ENCODE peak calls at places on chromosomes 3 and 15, in four cellular contexts. L is cardiac fibroblast; U is AG10803; N is CD4-positive, alpha-beta T cell. A is an unnamed sample.

GRCh38 chr3:69099576-69099975 is 14.8 kb downstream of the ARL6IP5 start:
- DNase-seq in L (no peak), U (no peak), N (no peak), A (no peak)

GRCh38 chr3:165339753-165340152 is 143.6 kb upstream of the SLITRK3 start:
- DNase-seq in L (peak), U (no peak), N (no peak), A (no peak)

GRCh38 chr3:101229681-101230080 is 90.7 kb downstream of the IMPG2 start:
- DNase-seq in L (peak), U (peak), N (no peak), A (no peak)

GRCh38 chr15:91126080-91126479 is 26.0 kb downstream of the SV2B start:
- DNase-seq in L (no peak), U (no peak), N (no peak), A (no peak)

GRCh38 chr3:20047940-20048339 is 7.7 kb downstream of the KAT2B start:
- DNase-seq in L (no peak), U (peak), N (no peak), A (no peak)

GRCh38 chr3:189712906-189713483 is 81.8 kb downstream of the TP63 start:
- DNase-seq in L (peak), U (peak), N (no peak), A (no peak)

GRCh38 chr15:83845230-83845629 is 191.3 kb downstream of the ADAMTSL3 start:
- DNase-seq in L (peak), U (peak), N (no peak), A (no peak)

GRCh38 chr15:31472636-31473383 is 146.2 kb downstream of the KLF13 start:
- DNase-seq in L (peak), U (peak), N (peak), A (no peak)

GRCh38 chr15:41980654-41981323 is 8.4 kb upstream of the EHD4 start:
- DNase-seq in L (no peak), U (no peak), N (no peak), A (no peak)

GRCh38 chr15:37106490-37107001 is 6.2 kb upstream of the MEIS2 start:
- DNase-seq in L (peak), U (no peak), N (no peak), A (peak)

GRCh38 chr15:43204016-43204901 is 16.6 kb downstream of the EPB42 start:
- DNase-seq in L (peak), U (peak), N (peak), A (no peak)

GRCh38 chr15:82739086-82739485 is 29.4 kb upstream of the AP3B2 start:
- DNase-seq in L (peak), U (peak), N (no peak), A (no peak)

GRCh38 chr15:75366163-75366562 is 2.2 kb downstream of the MAN2C1 start:
- DNase-seq in L (no peak), U (no peak), N (no peak), A (no peak)

GRCh38 chr3:188855690-188856089 is 316.1 kb upstream of the TPRG1 start:
- DNase-seq in L (peak), U (no peak), N (no peak), A (no peak)

GRCh38 chr3:71518089-71518488 is 65.4 kb downstream of the FOXP1 start:
- DNase-seq in L (no peak), U (no peak), N (no peak), A (no peak)

GRCh38 chr3:45777111-45777752 is 19.1 kb downstream of the SLC6A20 start:
- DNase-seq in L (no peak), U (no peak), N (no peak), A (no peak)

GRCh38 chr3:195236801-195237570 is 34.0 kb downstream of the XXYLT1 start:
- DNase-seq in L (no peak), U (no peak), N (no peak), A (no peak)

GRCh38 chr3:50510325-50510724 is 6.9 kb upstream of the CACNA2D2 start:
- DNase-seq in L (no peak), U (no peak), N (no peak), A (no peak)

GRCh38 chr3:50506169-50506568 is 2.7 kb upstream of the CACNA2D2 start:
- DNase-seq in L (no peak), U (no peak), N (no peak), A (no peak)

GRCh38 chr3:50512131-50512530 is 8.7 kb upstream of the CACNA2D2 start:
- DNase-seq in L (no peak), U (no peak), N (no peak), A (no peak)

GRCh38 chr3:50508821-50509220 is 5.4 kb upstream of the CACNA2D2 start:
- DNase-seq in L (no peak), U (no peak), N (no peak), A (no peak)

DNA sequence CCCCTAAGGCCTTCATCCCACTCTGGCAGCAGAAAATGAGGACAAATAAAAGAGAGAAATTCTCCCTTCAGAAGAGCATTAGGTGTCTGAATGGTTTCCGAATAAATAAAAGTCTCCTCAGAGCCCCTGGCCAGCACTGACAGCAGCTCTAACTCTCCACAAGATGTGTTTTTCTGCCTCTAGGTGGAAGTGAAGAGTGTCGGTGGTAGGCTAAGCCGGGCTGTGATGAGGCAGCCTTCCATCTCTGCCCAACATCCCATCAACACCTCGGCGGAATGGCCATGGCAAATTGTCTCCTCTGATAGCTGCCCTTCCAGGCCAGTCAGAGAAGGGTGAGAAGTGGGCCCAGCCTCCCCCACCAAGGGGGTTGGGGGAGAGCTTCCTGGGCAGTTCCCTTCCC is 6.3 kb upstream of the CACNA2D2 start:
- DNase-seq in L (no peak), U (no peak), N (no peak), A (no peak)
- TF ChIP-seq CTCF in L (no peak), U (no peak), N (no peak), A (no peak)

DNA sequence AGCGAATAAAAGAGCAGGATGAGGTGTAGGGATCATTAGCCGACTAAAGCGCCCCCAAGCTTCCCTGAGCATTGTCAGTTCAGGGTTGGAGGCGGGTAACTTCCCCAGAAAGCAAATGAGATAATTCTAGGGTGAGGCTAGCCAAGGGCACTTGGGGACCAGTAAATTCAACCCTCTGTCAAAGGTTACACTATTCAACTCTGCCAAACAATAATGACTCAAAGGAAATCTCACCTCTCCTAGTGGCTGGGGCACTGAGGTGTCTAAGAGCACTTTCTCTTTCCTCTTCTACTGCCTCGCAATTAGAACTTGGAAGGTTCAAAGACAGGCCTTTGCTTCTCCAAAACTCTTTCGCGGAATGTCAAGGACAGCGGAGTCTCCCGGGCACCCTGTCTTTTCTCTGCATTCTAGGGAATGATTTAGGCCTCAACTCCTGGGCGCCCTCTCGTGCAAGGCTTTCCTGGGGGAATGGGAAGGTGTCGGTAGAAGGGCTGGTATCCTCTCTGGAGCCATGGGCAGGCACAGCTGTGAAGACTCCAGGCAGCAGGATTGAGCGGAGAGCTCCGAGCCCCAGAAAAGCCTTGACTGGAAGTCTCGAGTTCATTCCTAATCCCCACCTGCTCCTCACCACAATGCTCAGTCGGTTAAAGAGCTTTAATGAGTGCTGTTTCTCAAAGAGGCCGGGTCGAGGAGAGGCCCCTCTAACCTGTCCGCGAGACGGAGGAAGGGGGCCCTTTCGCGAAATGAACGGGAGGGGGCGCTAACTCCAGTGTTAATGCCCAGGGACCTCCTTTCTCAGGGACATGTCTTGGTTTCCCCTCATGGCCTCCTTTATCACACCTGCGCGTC is 21.9 kb downstream of the ZIC4 start:
- DNase-seq in L (no peak), U (no peak), N (no peak), A (no peak)
- TF ChIP-seq CTCF in L (peak), U (peak), N (no peak), A (no peak)

DNA sequence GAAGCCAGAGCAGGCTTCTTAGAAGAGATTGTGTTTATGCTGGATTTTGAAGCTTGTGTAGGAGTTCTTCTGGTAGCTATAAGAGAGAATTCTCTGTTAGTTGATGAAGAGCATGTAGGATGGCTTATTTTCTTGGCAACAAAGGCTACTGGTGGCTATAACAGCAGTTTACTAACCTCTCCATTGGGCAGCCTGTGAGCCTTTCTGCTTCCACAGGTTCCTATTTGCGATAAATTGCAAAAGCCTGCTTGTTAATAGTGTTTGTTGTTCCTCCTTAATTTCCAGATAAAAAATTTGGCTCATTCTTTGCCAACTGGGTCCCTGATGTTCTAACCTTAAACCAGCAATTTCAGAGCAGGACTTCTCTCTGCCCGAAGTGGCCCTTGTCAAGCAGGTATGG is 290.6 kb upstream of the TRIM42 start:
- DNase-seq in L (no peak), U (no peak), N (no peak), A (no peak)
- TF ChIP-seq CTCF in L (no peak), U (no peak), N (no peak), A (no peak)

DNA sequence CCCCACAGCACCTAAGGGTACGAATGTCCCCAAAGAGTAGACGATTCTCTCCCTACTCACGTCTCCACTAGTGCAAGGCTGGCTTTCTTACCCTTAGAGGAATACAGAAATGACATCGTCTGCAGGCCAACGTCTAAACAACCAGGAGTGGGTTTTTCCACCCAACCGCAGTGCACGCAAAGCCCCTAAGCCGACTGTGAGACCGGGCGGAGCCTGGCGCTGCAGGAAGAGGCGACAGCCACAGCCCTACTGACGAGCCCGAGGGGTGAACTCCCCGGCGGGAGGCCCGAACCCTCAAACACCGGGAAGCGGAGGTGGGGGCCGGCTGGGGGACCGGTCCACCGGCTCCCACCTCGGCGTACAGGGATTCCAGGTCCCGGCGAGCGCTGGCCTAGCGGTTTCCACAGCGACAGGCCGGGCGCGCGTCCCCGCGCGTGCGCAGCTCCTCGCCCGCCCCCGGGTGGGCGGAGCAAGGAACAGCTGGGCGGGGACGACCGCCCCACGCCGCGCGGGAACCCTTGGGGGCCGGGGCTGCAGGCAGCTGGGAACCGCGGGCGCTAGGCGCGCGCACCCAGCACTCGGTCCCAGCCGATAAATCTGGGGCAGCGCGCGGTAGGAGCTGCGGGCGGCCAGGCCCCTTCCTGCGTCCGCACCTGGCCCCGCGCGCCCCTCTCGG is at the start of the genes CEP19 and PIGX:
- DNase-seq in L (peak), U (peak), N (peak), A (peak)
- TF ChIP-seq CTCF in L (no peak), U (no peak), N (no peak), A (no peak)

DNA sequence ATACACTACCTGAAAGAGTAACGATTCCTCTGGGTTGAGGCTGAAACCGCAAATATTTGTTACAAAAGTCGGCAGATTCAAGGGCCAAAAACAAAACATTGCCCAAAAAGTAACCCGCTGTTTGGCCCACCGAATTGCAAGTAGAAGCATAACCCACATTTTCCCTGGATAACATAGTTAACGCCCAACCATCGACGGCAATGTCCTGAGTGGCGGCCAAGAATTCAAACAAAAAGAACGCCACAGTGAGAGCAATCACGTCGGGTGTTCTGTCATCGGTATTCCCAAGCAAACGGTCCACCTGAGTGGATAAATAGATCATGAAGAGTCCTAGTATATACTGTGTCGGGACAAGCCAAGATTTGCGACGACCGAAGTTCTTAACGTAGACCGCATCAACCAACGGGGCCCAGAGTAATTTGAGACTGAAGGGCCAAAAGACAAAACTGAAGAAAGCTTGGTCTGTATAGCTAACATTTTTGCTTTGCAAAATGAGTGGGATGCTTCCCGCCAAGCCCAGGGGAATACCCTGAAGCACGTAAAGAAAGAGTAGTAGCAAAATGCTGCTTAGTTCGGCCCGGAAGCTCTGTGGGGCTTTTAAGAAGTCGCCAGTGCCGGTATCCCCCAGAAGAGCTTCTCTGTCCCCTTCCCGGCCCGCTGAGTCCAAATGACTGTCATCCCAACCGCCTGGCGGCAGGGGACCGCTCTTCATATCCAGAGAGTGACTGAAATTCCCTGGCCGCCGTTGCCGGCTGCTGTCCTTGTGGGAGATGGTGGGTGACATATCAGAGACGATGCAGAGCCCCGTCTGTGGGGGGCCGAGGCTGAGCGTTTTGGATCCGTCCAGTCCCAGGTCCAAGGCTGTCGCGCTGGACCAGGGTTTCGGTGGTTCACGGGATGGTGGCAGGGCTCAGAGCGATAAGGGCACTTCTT is 747 bp downstream of the SLC33A1 start:
- DNase-seq in L (peak), U (no peak), N (no peak), A (no peak)
- TF ChIP-seq CTCF in L (peak), U (no peak), N (peak), A (no peak)

GRCh38 chr3:44712455-44713075 is at the start of gene ZNF502:
- DNase-seq in L (peak), U (peak), N (peak), A (peak)
- TF ChIP-seq CTCF in L (peak), U (peak), N (no peak), A (no peak)

GRCh38 chr3:50620846-50621245 is 3.9 kb downstream of the MAPKAPK3 start:
- DNase-seq in L (peak), U (no peak), N (no peak), A (no peak)
- TF ChIP-seq CTCF in L (no peak), U (no peak), N (no peak), A (no peak)

GRCh38 chr3:170189396-170190256 is 8.1 kb upstream of the PHC3 start:
- DNase-seq in L (no peak), U (no peak), N (no peak), A (no peak)
- TF ChIP-seq CTCF in L (no peak), U (no peak), N (no peak), A (no peak)

GRCh38 chr15:101008158-101009139 is 89.3 kb downstream of the LRRK1 start:
- DNase-seq in L (peak), U (peak), N (peak), A (peak)
- TF ChIP-seq CTCF in L (peak), U (peak), N (peak), A (peak)